ENCODE peak calls at places on chromosomes 5 and 9, in seven cellular contexts. Q is GM06990, I is gastrocnemius medialis, Y is Kasumi-1, G is HEK293T, M is HCEC 1CT, A is left lung. F is an unnamed sample.

GRCh38 chr5:36944607-36945225 is 68.1 kb downstream of the NIPBL start:
- DNase-seq in Q (peak), I (no peak), Y (peak), G (no peak), M (peak), A (no peak), F (peak)

GRCh38 chr9:117076571-117077300 is 338.1 kb downstream of the ASTN2 start:
- DNase-seq in Q (no peak), I (no peak), Y (no peak), G (no peak), M (no peak), A (no peak), F (no peak)

GRCh38 chr9:133582501-133583045 is 26.6 kb downstream of the FAM163B start:
- DNase-seq in Q (no peak), I (no peak), Y (no peak), G (no peak), M (no peak), A (no peak), F (no peak)

GRCh38 chr5:126552614-126553013 is 42.4 kb downstream of the ALDH7A1 start:
- DNase-seq in Q (no peak), I (no peak), Y (no peak), G (no peak), M (no peak), A (no peak), F (peak)

GRCh38 chr9:88710449-88710848 is 175.5 kb downstream of the NXNL2 start:
- DNase-seq in Q (no peak), I (no peak), Y (no peak), G (no peak), M (peak), A (no peak), F (peak)

GRCh38 chr9:69412741-69413150 is 87.7 kb downstream of the ENTREP1 start:
- DNase-seq in Q (no peak), I (peak), Y (peak), G (peak), M (peak), A (peak), F (peak)

GRCh38 chr9:131254107-131254491 is 22.2 kb downstream of the FAM78A start:
- DNase-seq in Q (peak), I (peak), Y (peak), G (no peak), M (no peak), A (peak), F (no peak)

GRCh38 chr5:61304611-61305369 is 27.3 kb upstream of the ZSWIM6 start:
- DNase-seq in Q (no peak), I (no peak), Y (no peak), G (no peak), M (peak), A (peak), F (peak)

GRCh38 chr9:91782711-91783214 is 167.3 kb downstream of the ROR2 start:
- DNase-seq in Q (no peak), I (no peak), Y (no peak), G (no peak), M (no peak), A (no peak), F (no peak)

GRCh38 chr9:96874947-96875459 is 20.7 kb upstream of the ZNF782 start:
- DNase-seq in Q (peak), I (peak), Y (no peak), G (no peak), M (peak), A (no peak), F (peak)

GRCh38 chr9:98129451-98129881 is 10.4 kb upstream of the TRIM14 start:
- DNase-seq in Q (no peak), I (no peak), Y (peak), G (no peak), M (no peak), A (peak), F (peak)

GRCh38 chr5:12316812-12317211 is 412.6 kb upstream of the CTNND2 start:
- DNase-seq in Q (no peak), I (no peak), Y (no peak), G (no peak), M (no peak), A (no peak), F (peak)

GRCh38 chr9:21995652-21996275 is 1.2 kb downstream of the CDKN2B-AS1 start:
- DNase-seq in Q (peak), I (no peak), Y (no peak), G (no peak), M (peak), A (peak), F (peak)

GRCh38 chr5:113340537-113340936 is 94.3 kb downstream of the TSSK1B start:
- DNase-seq in Q (no peak), I (no peak), Y (peak), G (no peak), M (no peak), A (no peak), F (peak)

GRCh38 chr5:73387630-73388370 is 60.8 kb downstream of the FOXD1 start:
- DNase-seq in Q (peak), I (no peak), Y (peak), G (no peak), M (no peak), A (no peak), F (no peak)

GRCh38 chr5:152288499-152288898 is 116.6 kb downstream of the NMUR2 start:
- DNase-seq in Q (no peak), I (peak), Y (no peak), G (no peak), M (no peak), A (no peak), F (no peak)

GRCh38 chr9:4984571-4985375 is at the start of gene JAK2:
- DNase-seq in Q (peak), I (peak), Y (peak), G (peak), M (peak), A (peak), F (peak)

GRCh38 chr5:129387944-129388343 is 72.2 kb upstream of the ADAMTS19 start:
- DNase-seq in Q (no peak), I (no peak), Y (no peak), G (no peak), M (no peak), A (no peak), F (no peak)

GRCh38 chr9:121298016-121298538 is 30.1 kb downstream of the GSN start:
- DNase-seq in Q (no peak), I (no peak), Y (no peak), G (no peak), M (no peak), A (no peak), F (no peak)

GRCh38 chr9:14424983-14425382 is 111.0 kb upstream of the NFIB start:
- DNase-seq in Q (no peak), I (no peak), Y (no peak), G (no peak), M (no peak), A (no peak), F (no peak)

GRCh38 chr9:132994410-132995120 is 16.1 kb downstream of the GFI1B start:
- DNase-seq in Q (peak), I (no peak), Y (peak), G (no peak), M (peak), A (peak), F (peak)

GRCh38 chr5:160280384-160281090 is 31.8 kb downstream of the CCNJL start:
- DNase-seq in Q (no peak), I (no peak), Y (no peak), G (no peak), M (no peak), A (no peak), F (no peak)

GRCh38 chr9:131815971-131816873 is 76.3 kb upstream of the RAPGEF1 start:
- DNase-seq in Q (no peak), I (no peak), Y (no peak), G (no peak), M (no peak), A (no peak), F (no peak)

GRCh38 chr9:124429530-124429867 is 14.3 kb upstream of the PSMB7 start:
- DNase-seq in Q (no peak), I (no peak), Y (no peak), G (no peak), M (no peak), A (no peak), F (no peak)

GRCh38 chr9:129646252-129646651 is 4.3 kb upstream of the ASB6 start:
- DNase-seq in Q (no peak), I (no peak), Y (no peak), G (no peak), M (no peak), A (no peak), F (no peak)

GRCh38 chr5:178223828-178224335 is 8.7 kb downstream of the PHYKPL start:
- DNase-seq in Q (no peak), I (no peak), Y (no peak), G (no peak), M (no peak), A (no peak), F (no peak)

GRCh38 chr5:42807722-42808447 is 3.8 kb downstream of the SELENOP start:
- DNase-seq in Q (no peak), I (no peak), Y (no peak), G (no peak), M (no peak), A (no peak), F (no peak)

GRCh38 chr5:144582046-144582445 is 411.4 kb downstream of the KCTD16 start:
- DNase-seq in Q (no peak), I (no peak), Y (no peak), G (no peak), M (no peak), A (no peak), F (no peak)